ENCODE peak calls at places on chromosomes 11 and 22, in nine cellular contexts. O is PC-3; A is heart left ventricle; Q is CD8-positive, alpha-beta T cell; K is tibial nerve; J is fibroblast of lung; P is neural progenitor cell; S is upper lobe of right lung; T is heart right ventricle. R is an unnamed sample.

GRCh38 chr22:26172389-26172990 is 3.2 kb downstream of the SEZ6L start:
- DNase-seq in T (peak; percentile 9), S (no peak), Q (no peak), J (peak; percentile 9), A (no peak), K (no peak), O (peak; percentile 29), P (peak; percentile 82), R (peak; percentile 17)

GRCh38 chr11:75344761-75345454 is 6.6 kb downstream of the ARRB1 start:
- DNase-seq in Q (no peak), P (no peak), J (no peak), A (no peak), O (peak; percentile 58), T (no peak), S (no peak), K (no peak), R (no peak)

GRCh38 chr11:86954288-86955110 is 696 bp downstream of the FZD4 start:
- DNase-seq in S (peak; percentile 68), O (no peak), T (peak; percentile 60), K (peak; percentile 57), A (peak; percentile 59), J (no peak), P (peak; percentile 68), Q (no peak), R (peak; percentile 72)

GRCh38 chr11:330694-331314 is 10.1 kb upstream of the IFITM3 start:
- DNase-seq in K (no peak), Q (no peak), O (no peak), J (no peak), T (no peak), S (peak; percentile 61), A (no peak), P (no peak), R (no peak)

GRCh38 chr11:13486926-13487660 is 8.7 kb downstream of the PTH start:
- DNase-seq in T (peak; percentile 47), A (peak; percentile 46), Q (peak; percentile 67), O (no peak), J (no peak), S (peak; percentile 86), P (peak; percentile 73), K (no peak), R (no peak)

GRCh38 chr11:96215094-96215782 is 127.8 kb downstream of the MAML2 start:
- DNase-seq in A (no peak), P (no peak), O (peak; percentile 44), J (peak; percentile 75), Q (peak; percentile 46), T (no peak), K (no peak), S (no peak), R (no peak)

GRCh38 chr22:50326959-50327710 is at the start of gene DENND6B:
- DNase-seq in P (peak; percentile 96), T (peak; percentile 73), S (peak; percentile 92), O (peak; percentile 76), Q (peak; percentile 54), A (peak; percentile 85), K (peak; percentile 50), J (peak; percentile 65), R (peak; percentile 91)

GRCh38 chr11:16611395-16612233 is 126.8 kb upstream of the C11orf58 start:
- DNase-seq in K (no peak), P (peak; percentile 65), A (no peak), S (no peak), T (no peak), J (no peak), O (no peak), Q (no peak), R (no peak)

DNA sequence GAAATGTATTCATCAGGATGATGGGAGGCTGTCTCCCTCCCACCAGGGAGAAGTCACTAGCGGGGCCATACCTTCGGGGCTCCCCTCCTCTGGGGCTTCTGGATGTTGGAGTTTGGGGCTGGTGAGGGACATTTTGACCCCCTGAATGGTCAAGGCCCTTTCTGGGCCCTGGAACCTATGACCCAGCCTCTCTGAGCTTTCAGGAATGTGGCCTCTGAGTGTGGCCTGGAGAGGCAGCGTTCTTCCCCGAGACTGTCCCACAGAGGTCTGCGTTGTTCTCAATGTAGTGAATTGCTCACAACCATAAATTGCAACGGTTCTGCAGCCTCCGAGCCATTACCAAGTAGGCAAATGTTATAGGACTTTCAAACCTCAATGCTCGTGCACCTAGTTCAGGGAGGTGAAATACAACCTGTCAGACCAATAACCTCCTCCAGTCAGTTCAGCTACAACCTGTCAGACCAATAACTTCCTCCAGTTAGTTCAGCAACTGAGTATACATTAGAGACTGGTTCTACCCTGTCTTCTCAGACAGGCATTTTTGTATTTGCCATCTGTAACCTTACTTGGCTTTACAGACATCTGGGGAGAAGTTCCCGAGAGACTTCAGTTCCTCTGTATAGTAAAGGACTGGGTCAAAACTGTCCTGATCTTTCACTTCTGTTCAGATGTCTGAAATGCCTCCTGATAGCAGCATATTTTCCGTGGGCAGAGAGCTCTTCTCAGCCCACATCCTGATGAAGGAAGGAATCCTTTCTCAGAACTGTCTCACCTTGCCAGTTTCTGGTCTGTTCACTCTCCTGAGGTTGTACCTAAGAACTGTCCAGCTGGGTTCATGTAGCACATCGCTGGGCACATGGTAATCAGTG is 34.1 kb downstream of the MICAL2 start:
- DNase-seq in S (peak; percentile 30), K (no peak), P (no peak), A (no peak), J (no peak), O (no peak), T (no peak), Q (no peak), R (no peak)
- H3K27ac ChIP-seq in S (peak overlapping the region; percentile 24), K (peak overlapping the region; percentile 48), P (no peak overlapping the region), A (peak overlapping the region; percentile 61), J (peak overlapping the region; percentile 8), O (no peak overlapping the region), T (peak overlapping the region; percentile 8), Q (no peak overlapping the region), R (no peak overlapping the region)

DNA sequence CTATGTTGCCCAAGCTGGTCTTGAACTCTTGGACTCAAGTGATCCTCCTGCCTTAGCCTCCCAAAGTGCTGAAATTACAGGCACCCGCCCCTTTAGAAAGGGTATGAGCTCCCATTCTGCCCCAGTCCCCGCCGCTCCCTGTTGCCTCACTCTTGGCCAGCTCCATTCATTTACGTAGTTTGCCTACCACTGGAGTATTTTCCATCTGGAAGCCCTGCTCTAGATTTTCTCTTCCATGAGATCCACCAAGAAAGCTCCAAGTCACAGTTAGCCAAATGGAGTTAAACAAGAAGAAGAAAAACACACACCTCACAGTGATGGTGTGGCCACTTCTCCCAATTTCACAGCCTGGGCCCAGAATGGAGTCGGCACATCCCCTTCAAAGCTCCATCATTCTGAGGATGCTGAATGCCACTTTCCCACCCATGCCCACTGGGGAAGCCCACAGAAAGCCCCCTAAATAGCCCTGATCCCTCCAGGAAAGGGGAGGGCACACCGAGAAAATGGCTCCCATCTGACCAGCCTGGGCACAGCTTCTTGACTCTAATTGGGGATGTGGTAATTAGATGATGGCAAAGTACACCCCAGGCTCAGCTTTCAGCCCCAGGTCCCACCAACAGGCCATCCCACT is 381.3 kb downstream of the MN1 start:
- DNase-seq in A (no peak), T (no peak), P (no peak), O (no peak), K (peak; percentile 29), Q (no peak), S (no peak), J (peak; percentile 49), R (no peak)
- H3K36me3 ChIP-seq in A (no peaks in the 10 kb centered on the region), T (no peaks in the 10 kb centered on the region), P (no peaks in the 10 kb centered on the region), O (no peaks in the 10 kb centered on the region), K (no peaks in the 10 kb centered on the region), Q (no peaks in the 10 kb centered on the region), S (no peaks in the 10 kb centered on the region), J (no peaks in the 10 kb centered on the region), R (no peaks in the 10 kb centered on the region)

GRCh38 chr22:45164217-45165123 is 745 bp downstream of the NUP50 start:
- DNase-seq in J (peak; percentile 33), A (peak; percentile 20), K (no peak), S (peak; percentile 77), O (no peak), P (peak; percentile 68), T (peak; percentile 24), Q (peak; percentile 54), R (peak; percentile 37)
- H3K4me1 ChIP-seq in J (peaks cover 4% of the 10 kb centered on the region), A (peaks cover 6% of the 10 kb centered on the region), K (peaks cover 8% of the 10 kb centered on the region), S (peaks cover 33% of the 10 kb centered on the region), O (peaks cover 28% of the 10 kb centered on the region), P (peaks cover 14% of the 10 kb centered on the region), T (no peaks in the 10 kb centered on the region), Q (peaks cover 38% of the 10 kb centered on the region), R (peaks cover 27% of the 10 kb centered on the region)

DNA sequence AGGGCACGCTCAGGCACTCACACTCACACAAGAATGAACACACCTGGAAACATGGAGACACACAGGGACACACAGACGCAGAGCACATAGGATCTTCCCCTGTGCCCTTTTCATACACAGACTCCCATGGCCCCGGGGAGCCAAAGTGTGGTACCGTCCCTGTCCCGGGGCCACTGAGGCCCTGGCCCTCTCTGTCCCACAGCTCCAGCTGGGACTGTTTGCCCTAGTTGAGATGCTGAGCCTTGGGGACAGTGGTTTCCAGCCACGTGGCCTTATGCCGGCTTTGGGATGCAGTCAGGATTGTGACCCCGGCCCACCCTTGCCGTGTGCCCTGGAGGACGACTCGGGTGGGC is 100.7 kb downstream of the BCR start:
- DNase-seq in K (no peak), A (no peak), P (no peak), J (no peak), S (no peak), O (no peak), Q (no peak), T (no peak), R (no peak)
- H3K27ac ChIP-seq in K (peak overlapping the region; percentile 74), A (no peak overlapping the region), P (no peak overlapping the region), J (no peak overlapping the region), S (peak overlapping the region; percentile 76), O (peak overlapping the region; percentile 81), Q (no peak overlapping the region), T (no peak overlapping the region), R (no peak overlapping the region)

GRCh38 chr11:85472953-85473352 is 154.2 kb downstream of the DLG2 start:
- DNase-seq in Q (no peak), K (no peak), J (no peak), A (no peak), P (peak; percentile 8), O (no peak), T (no peak), S (no peak), R (no peak)
- H3K36me3 ChIP-seq in Q (no peaks in the 10 kb centered on the region), K (no peaks in the 10 kb centered on the region), J (no peaks in the 10 kb centered on the region), A (no peaks in the 10 kb centered on the region), P (peaks cover 4% of the 10 kb centered on the region), O (no peaks in the 10 kb centered on the region), T (no peaks in the 10 kb centered on the region), S (no peaks in the 10 kb centered on the region), R (no peaks in the 10 kb centered on the region)

DNA sequence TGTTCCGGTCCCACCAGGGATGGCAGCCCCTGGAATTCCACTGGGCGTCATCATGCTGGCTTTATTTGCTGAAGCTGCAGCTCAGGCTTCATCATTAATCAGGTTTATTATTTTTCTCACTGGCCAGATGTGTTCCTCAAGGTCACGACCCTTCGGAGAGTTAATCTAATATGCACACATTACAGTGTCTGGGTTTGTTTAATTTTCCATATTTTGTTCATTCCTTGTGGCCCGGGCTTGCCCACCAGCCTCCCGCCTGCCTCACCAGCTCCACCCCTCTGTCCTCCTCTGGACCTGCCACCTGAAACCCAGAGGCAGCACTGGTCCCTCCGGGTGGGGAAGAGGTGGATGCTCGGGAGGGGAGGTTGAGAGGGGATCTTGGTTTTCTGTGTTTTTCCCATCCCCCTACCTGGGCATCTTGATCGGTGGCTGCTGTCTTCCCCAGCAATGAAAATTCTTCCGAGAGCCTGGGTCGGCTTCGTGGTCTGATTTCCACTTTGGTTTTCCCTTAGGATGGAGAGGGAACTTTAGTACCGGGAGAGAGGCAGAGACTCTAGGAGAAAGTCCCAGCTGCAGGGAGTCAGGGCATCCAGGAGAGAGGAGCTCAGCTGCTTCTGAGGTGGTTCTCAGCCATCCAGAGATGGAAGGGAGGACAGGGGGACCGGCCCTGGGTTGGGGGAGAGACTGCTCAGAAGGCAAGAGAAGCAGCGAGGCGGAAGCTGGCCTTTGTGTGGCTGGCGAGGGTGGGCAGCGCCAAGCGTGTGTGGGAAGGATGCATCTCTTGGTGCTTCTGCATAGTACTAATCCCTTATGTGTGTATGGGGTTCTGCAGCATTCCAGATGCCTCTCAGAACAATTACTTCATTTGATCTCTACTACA is 2.1 kb downstream of the GRIK4 start:
- DNase-seq in S (peak; percentile 56), P (peak; percentile 29), J (no peak), Q (no peak), A (no peak), K (no peak), T (no peak), O (no peak), R (no peak)
- H3K4me1 ChIP-seq in S (peaks cover 4% of the 10 kb centered on the region), P (peaks cover 14% of the 10 kb centered on the region), J (peaks cover 15% of the 10 kb centered on the region), Q (no peaks in the 10 kb centered on the region), A (no peaks in the 10 kb centered on the region), K (no peaks in the 10 kb centered on the region), T (no peaks in the 10 kb centered on the region), O (peaks cover 5% of the 10 kb centered on the region), R (no peaks in the 10 kb centered on the region)

R was measured in psoas muscle.